ENCODE peak calls at places on chromosomes 2 and 18, in ten cellular contexts. W is astrocyte of the spinal cord; V is GM20000; I is activated naive CD4-positive, alpha-beta T cell treated with Interleukin-2 at 50 U/mL for 16 hours; Z is LoVo; U is Right ventricle myocardium superior; H is fibroblast of the aortic adventitia; B is AG04450; D is endothelial cell of umbilical vein; X is iris pigment epithelial cell. S is an unnamed sample.

GRCh38 chr2:98518106-98518505 is 73.4 kb downstream of the INPP4A start:
- DNase-seq in W (no peak), V (peak; percentile 60), I (peak; percentile 59), Z (no peak), U (no peak), H (no peak), B (no peak), D (peak; percentile 65), X (peak; percentile 30), S (peak; percentile 71)

GRCh38 chr2:203623104-203623503 is 83.3 kb upstream of the CD28 start:
- DNase-seq in W (peak; percentile 95), V (no peak), I (no peak), Z (no peak), U (no peak), H (peak; percentile 91), B (peak; percentile 86), D (no peak), X (peak; percentile 97), S (no peak)

GRCh38 chr2:223048519-223048918 is 3.5 kb upstream of the KCNE4 start:
- DNase-seq in W (no peak), V (no peak), I (no peak), Z (no peak), U (no peak), H (no peak), B (no peak), D (no peak), X (no peak), S (no peak)

GRCh38 chr2:179338681-179339080 is 74.0 kb upstream of the SESTD1 start:
- DNase-seq in W (no peak), V (no peak), I (no peak), Z (no peak), U (no peak), H (peak; percentile 64), B (no peak), D (no peak), X (peak; percentile 70), S (no peak)

GRCh38 chr2:232761301-232761907 is 15.0 kb downstream of the KCNJ13 start:
- DNase-seq in W (peak; percentile 54), V (peak; percentile 23), I (peak; percentile 26), Z (peak; percentile 15), U (no peak), H (peak; percentile 39), B (no peak), D (peak; percentile 55), X (peak; percentile 63), S (peak; percentile 68)

GRCh38 chr18:7592305-7593071 is 25.4 kb downstream of the PTPRM start:
- DNase-seq in W (no peak), V (no peak), I (no peak), Z (no peak), U (no peak), H (no peak), B (no peak), D (no peak), X (no peak), S (no peak)

GRCh38 chr2:14827226-14828023 is 194.9 kb downstream of the LRATD1 start:
- DNase-seq in W (peak; percentile 3), V (no peak), I (no peak), Z (no peak), U (no peak), H (no peak), B (no peak), D (no peak), X (peak; percentile 22), S (no peak)

GRCh38 chr2:210626849-210627248 is 70.5 kb downstream of the CPS1 start:
- DNase-seq in W (peak; percentile 23), V (no peak), I (no peak), Z (no peak), U (no peak), H (peak; percentile 29), B (no peak), D (peak; percentile 2), X (peak; percentile 51), S (peak; percentile 2)

GRCh38 chr18:23887493-23887892 is 127.1 kb upstream of the TTC39C start:
- DNase-seq in W (no peak), V (no peak), I (no peak), Z (no peak), U (no peak), H (peak; percentile 68), B (no peak), D (no peak), X (no peak), S (no peak)